ENCODE peak calls at places on chromosomes 7 and 10, in eight cellular contexts. K is mammary epithelial cell, V is fibroblast of lung, U is PC-3, E is suprapubic skin, M is SK-N-SH, A is SK-N-MC, X is PC-9. P is an unnamed sample.

GRCh38 chr10:34918060-34918840 is 103.2 kb upstream of the PARD3 start:
- DNase-seq in K (no peak), M (no peak), A (no peak), X (no peak), U (no peak), E (no peak), V (no peak), P (no peak)

GRCh38 chr7:24728503-24729364 is 28.5 kb downstream of the GSDME start:
- DNase-seq in X (no peak), V (peak), U (no peak), A (no peak), M (no peak), E (no peak), K (no peak), P (no peak)

GRCh38 chr7:79298145-79298760 is 155.2 kb downstream of the MAGI2 start:
- DNase-seq in V (peak), M (peak), A (peak), U (peak), X (peak), E (no peak), K (peak), P (no peak)

GRCh38 chr10:6498771-6499170 is 81.3 kb downstream of the PRKCQ start:
- DNase-seq in A (no peak), M (no peak), V (no peak), U (no peak), X (no peak), K (peak), E (no peak), P (no peak)

GRCh38 chr10:99329891-99330674 is 927 bp downstream of the CNNM1 start:
- DNase-seq in K (peak), V (peak), E (no peak), A (no peak), U (peak), X (no peak), M (peak), P (no peak)

GRCh38 chr10:27223964-27224363 is 16.6 kb downstream of the ACBD5 start:
- DNase-seq in V (peak), M (peak), K (peak), A (no peak), U (peak), X (no peak), E (no peak), P (no peak)

GRCh38 chr7:55104707-55105433 is 86.1 kb downstream of the EGFR start:
- DNase-seq in V (peak), A (no peak), U (no peak), E (no peak), M (no peak), X (no peak), K (peak), P (no peak)

GRCh38 chr7:147492621-147493020 is 1097.9 kb upstream of the C7orf33 start:
- DNase-seq in X (no peak), U (peak), K (peak), E (no peak), A (no peak), V (peak), M (no peak), P (peak)

GRCh38 chr7:92421676-92422435 is 25.4 kb upstream of the GATAD1 start:
- DNase-seq in A (no peak), U (no peak), M (peak), V (no peak), K (no peak), E (no peak), X (no peak), P (no peak)

GRCh38 chr10:97135464-97135863 is 50.3 kb downstream of the SLIT1 start:
- DNase-seq in E (no peak), A (no peak), K (no peak), U (no peak), X (no peak), V (no peak), M (no peak), P (no peak)

GRCh38 chr10:84540022-84540616 is 211.7 kb downstream of the CCSER2 start:
- DNase-seq in E (no peak), K (peak), V (peak), U (peak), X (peak), A (no peak), M (no peak), P (peak)

GRCh38 chr7:82599910-82600309 is 156.3 kb upstream of the CACNA2D1 start:
- DNase-seq in A (no peak), K (no peak), V (no peak), M (no peak), U (no peak), E (no peak), X (no peak), P (no peak)

GRCh38 chr10:21364196-21365114 is 161.0 kb downstream of the SKIDA1 start:
- DNase-seq in A (no peak), U (peak), K (peak), M (no peak), X (peak), V (peak), E (no peak), P (no peak)

GRCh38 chr10:73376679-73377078 is 18.0 kb upstream of the CFAP70 start:
- DNase-seq in M (no peak), E (no peak), K (peak), U (no peak), V (no peak), A (no peak), X (no peak), P (peak)

GRCh38 chr10:56632537-56632936 is 271.5 kb upstream of the ZWINT start:
- DNase-seq in M (no peak), K (no peak), V (no peak), X (no peak), E (no peak), A (no peak), U (no peak), P (no peak)

GRCh38 chr7:34061175-34061574 is 155.8 kb downstream of the BMPER start:
- DNase-seq in X (peak), E (no peak), V (peak), A (no peak), M (no peak), U (peak), K (peak), P (peak)

GRCh38 chr7:156892821-156893706 is at the start of gene LMBR1:
- DNase-seq in X (peak), U (peak), V (peak), A (peak), K (peak), E (peak), M (peak), P (peak)

GRCh38 chr10:15052121-15052520 is 8.4 kb downstream of the OLAH start:
- DNase-seq in U (no peak), X (no peak), V (no peak), A (no peak), M (no peak), E (no peak), K (no peak), P (no peak)

GRCh38 chr7:130865408-130866236 is 131.6 kb upstream of the KLF14 start:
- DNase-seq in K (peak), X (peak), E (no peak), U (peak), A (no peak), V (peak), M (no peak), P (no peak)

GRCh38 chr7:17912536-17913235 is 27.6 kb downstream of the SNX13 start:
- DNase-seq in M (no peak), U (no peak), K (no peak), E (no peak), V (no peak), X (no peak), A (no peak), P (no peak)

GRCh38 chr7:31788445-31788844 is 101.4 kb downstream of the PPP1R17 start:
- DNase-seq in M (no peak), E (no peak), V (peak), K (peak), U (no peak), X (no peak), A (no peak), P (no peak)

GRCh38 chr10:108696792-108697477 is 1226.4 kb downstream of the XPNPEP1 start:
- DNase-seq in A (no peak), U (no peak), M (no peak), E (no peak), V (no peak), X (no peak), K (no peak), P (no peak)

GRCh38 chr10:53744746-53745145 is 972.2 kb upstream of the MBL2 start:
- DNase-seq in A (no peak), M (no peak), V (no peak), X (no peak), U (no peak), E (no peak), K (no peak), P (no peak)

GRCh38 chr10:110540038-110540437 is 27.5 kb upstream of the SMC3 start:
- DNase-seq in K (no peak), E (no peak), V (no peak), X (no peak), A (no peak), U (no peak), M (no peak), P (no peak)

GRCh38 chr7:26295015-26295414 is 3.4 kb downstream of the SNX10 start:
- DNase-seq in E (no peak), A (no peak), M (no peak), X (no peak), U (no peak), K (no peak), V (no peak), P (no peak)

GRCh38 chr10:114413398-114413797 is 9.1 kb upstream of the AFAP1L2 start:
- DNase-seq in X (peak), K (peak), E (no peak), U (peak), A (no peak), M (no peak), V (peak), P (peak)

GRCh38 chr7:79272066-79272669 is 181.3 kb downstream of the MAGI2 start:
- DNase-seq in M (peak), K (no peak), E (no peak), X (no peak), V (peak), U (peak), A (peak), P (no peak)

GRCh38 chr7:29086545-29086944 is 59.8 kb downstream of the CPVL start:
- DNase-seq in E (no peak), M (no peak), K (no peak), X (no peak), V (no peak), U (no peak), A (no peak), P (no peak)

GRCh38 chr10:64880546-64880945 is 1359.3 kb downstream of the REEP3 start:
- DNase-seq in X (no peak), M (no peak), E (no peak), K (no peak), V (no peak), U (no peak), A (no peak), P (no peak)

GRCh38 chr10:19832624-19833507 is 16.6 kb downstream of the PLXDC2 start:
- DNase-seq in K (peak), U (no peak), X (no peak), V (peak), M (no peak), E (no peak), A (no peak), P (peak)

GRCh38 chr7:31114593-31115343 is 62.7 kb downstream of the ADCYAP1R1 start:
- DNase-seq in M (no peak), A (no peak), X (no peak), E (no peak), U (peak), V (peak), K (peak), P (no peak)

GRCh38 chr7:130919316-130920103 is 185.5 kb upstream of the KLF14 start:
- DNase-seq in K (no peak), U (no peak), M (no peak), X (no peak), E (no peak), A (no peak), V (no peak), P (no peak)

GRCh38 chr7:79936281-79936983 is 198.2 kb upstream of the GNAI1 start:
- DNase-seq in X (no peak), K (no peak), V (peak), A (no peak), M (no peak), U (peak), E (no peak), P (no peak)

GRCh38 chr10:119206603-119207366 is 586 bp upstream of the GRK5 start:
- DNase-seq in K (peak), A (no peak), M (peak), V (peak), E (peak), X (no peak), U (peak), P (no peak)

DNA sequence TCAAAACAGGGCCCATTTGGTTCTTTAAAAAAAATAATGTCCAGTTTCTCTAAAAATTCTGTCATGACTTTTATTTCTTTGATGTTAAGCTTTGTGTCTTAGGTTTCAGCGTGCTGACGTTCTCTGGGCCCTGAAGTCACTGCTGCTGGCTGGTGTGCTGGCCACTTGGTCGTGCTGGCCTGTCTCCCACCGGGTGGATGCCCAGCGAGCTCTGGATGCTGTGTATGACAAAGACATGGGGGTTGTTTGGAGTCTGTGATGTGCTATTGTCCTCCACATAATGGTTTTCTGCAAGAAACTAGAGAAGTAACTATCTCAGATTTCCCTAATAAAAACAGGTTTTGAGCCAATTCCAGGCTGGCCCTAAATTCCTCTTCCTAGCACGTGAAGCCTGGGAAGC is 9.5 kb upstream of the IDI2 start:
- DNase-seq in E (no peak), K (no peak), X (no peak), V (no peak), M (no peak), U (no peak), A (no peak), P (no peak)
- H3K27ac ChIP-seq in E (peak), K (peak), X (no peak), V (no peak), M (no peak), U (peak), A (no peak), P (peak)

GRCh38 chr7:118078015-118078414 is 105.9 kb upstream of the LSM8 start:
- DNase-seq in U (no peak), K (peak), E (no peak), X (no peak), V (no peak), M (no peak), A (no peak), P (no peak)

GRCh38 chr7:118082506-118082905 is 101.5 kb upstream of the LSM8 start:
- DNase-seq in K (no peak), V (peak), U (no peak), M (no peak), A (no peak), E (no peak), X (no peak), P (no peak)

GRCh38 chr7:118079369-118079768 is 104.6 kb upstream of the LSM8 start:
- DNase-seq in X (no peak), U (peak), K (peak), M (no peak), V (peak), A (no peak), E (no peak), P (no peak)

GRCh38 chr7:118085000-118085399 is 99.0 kb upstream of the LSM8 start:
- DNase-seq in K (no peak), U (no peak), X (no peak), A (no peak), V (no peak), M (no peak), E (no peak), P (no peak)

DNA sequence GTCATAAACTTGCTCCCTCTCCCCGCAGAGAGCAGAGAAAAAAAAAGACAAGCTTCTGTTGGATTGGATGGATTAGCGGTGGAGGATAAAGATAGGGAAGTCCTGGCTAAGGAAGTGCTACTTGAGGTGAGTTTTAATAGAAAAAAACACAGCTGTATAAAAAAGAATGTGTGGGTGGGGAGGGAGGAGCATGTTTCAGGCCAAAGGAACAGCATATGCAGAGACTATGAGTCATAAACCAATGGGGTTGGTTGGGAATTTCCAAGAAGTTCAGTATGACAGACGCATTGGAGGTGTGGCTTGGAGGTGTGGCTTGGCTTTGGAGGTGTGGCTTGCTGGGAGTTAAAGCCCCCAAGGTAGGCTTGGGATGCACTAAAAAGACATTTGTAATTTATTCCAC is 103.0 kb upstream of the LSM8 start:
- DNase-seq in U (peak), V (peak), K (peak), A (no peak), X (peak), M (no peak), E (no peak), P (peak)
- H3K27ac ChIP-seq in U (no peak), V (no peak), K (peak), A (no peak), X (no peak), M (no peak), E (peak), P (peak)

GRCh38 chr7:610531-611280 is 91.1 kb upstream of the PDGFA start:
- DNase-seq in K (no peak), X (no peak), M (no peak), V (peak), A (no peak), U (no peak), E (no peak), P (no peak)
- H3K27ac ChIP-seq in K (no peak), X (no peak), M (no peak), V (no peak), A (no peak), U (no peak), E (peak), P (no peak)

DNA sequence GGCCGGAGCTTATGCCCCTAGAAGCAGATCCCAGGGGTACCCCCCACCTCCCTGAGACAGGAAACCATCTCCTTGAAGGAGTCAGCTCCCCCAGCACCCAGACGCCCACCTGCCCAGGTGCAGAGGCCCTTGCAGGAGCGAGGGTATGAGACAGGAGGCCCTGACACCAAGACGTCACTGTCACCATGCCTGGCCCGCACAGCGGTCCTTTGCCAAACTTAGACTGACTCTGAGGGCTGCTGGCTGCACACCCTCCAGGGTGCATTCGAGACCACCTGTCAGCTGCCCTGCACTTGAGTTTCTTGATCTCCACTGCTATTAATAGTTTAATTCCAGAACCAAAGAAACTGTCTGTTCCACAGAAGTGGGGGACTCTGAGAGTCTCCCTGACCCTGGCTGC is 24.5 kb downstream of the ELFN1 start:
- DNase-seq in M (no peak), A (no peak), V (no peak), E (no peak), U (no peak), X (no peak), K (no peak), P (no peak)
- H3K27ac ChIP-seq in M (no peak), A (no peak), V (no peak), E (no peak), U (no peak), X (no peak), K (no peak), P (no peak)

DNA sequence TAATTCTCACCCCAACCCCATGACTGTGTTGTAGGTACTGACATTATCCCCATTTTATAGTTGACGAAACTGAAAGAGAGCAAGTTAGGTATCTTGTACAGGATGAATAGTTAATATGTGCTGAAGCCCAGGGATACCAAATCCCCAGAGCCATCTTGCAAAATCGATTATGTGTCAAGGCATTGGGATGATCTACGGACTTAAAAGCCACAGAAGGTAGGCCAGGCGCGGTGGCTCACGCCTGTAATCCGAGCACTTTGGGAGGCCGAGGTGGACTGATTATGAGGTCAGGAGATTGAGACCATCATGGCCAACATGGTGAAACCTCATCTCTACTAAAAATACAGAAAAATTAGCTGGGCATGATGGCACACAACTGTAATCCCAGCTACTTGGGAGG is 242.4 kb upstream of the RHOBTB1 start:
- DNase-seq in E (no peak), K (no peak), A (no peak), V (no peak), X (no peak), M (no peak), U (no peak), P (no peak)
- H3K27ac ChIP-seq in E (no peak), K (no peak), A (no peak), V (no peak), X (no peak), M (no peak), U (no peak), P (no peak)

DNA sequence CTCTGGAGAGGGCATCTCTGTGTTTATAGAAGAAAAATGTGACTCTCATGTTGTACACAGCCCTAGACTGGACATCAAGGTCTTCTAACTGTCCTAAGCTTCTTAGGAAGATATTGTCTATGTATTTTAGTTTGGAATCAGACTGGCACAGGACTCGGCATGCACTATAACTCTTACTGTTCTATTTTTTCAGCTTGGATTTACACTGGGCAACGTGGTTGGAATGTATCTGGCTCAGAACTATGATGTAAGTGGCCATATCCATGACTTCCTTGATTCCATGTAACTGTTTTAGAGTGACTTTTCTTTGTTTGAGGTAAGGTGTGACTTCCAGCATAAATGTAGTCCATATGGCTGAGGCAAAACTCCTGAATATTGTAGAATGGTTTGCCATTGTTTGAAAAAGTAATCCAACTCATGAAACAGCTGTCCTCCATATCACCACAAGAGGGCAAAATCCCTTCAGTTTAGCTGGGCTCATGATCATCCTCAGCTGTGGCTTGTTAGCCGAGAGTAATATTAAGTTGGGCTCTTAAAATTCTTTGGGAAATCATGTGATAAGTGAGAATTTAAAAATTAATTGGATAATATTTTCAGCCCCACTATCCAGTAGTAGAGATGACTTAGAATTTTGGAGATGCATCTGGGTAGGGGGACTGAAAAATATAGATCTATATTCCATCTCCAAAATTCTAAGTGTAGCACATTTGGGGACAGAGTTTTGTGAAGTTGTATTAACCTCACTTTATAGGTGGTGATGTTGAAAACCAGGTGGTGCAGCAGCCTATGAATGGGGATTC is 10.4 kb downstream of the STMP1 start:
- DNase-seq in K (peak), A (peak), V (peak), X (no peak), M (peak), U (peak), E (no peak), P (no peak)
- H3K27ac ChIP-seq in K (peak), A (peak), V (no peak), X (peak), M (peak), U (peak), E (no peak), P (peak)

GRCh38 chr10:37972396-37972795 is 4.1 kb downstream of the ZNF25 start:
- DNase-seq in V (no peak), K (no peak), U (no peak), M (no peak), E (no peak), X (no peak), A (no peak), P (no peak)
- H3K27ac ChIP-seq in V (no peak), K (no peak), U (no peak), M (no peak), E (no peak), X (no peak), A (no peak), P (no peak)

P was measured in epithelial cell of prostate.